ENCODE peak calls at places on chromosomes 1 and 21, in six cellular contexts. G is IMR-90, S is H9, R is mesendoderm, X is H1, Q is mesenchymal stem cell. H is an unnamed sample.

GRCh38 chr1:50420689-50421365 is 2.4 kb downstream of the DMRTA2 start:
- DNase-seq in X (peak), Q (no peak), G (no peak), S (peak), R (peak), H (peak)

GRCh38 chr21:24290151-24290833 is 1317.0 kb downstream of the MRPL39 start:
- DNase-seq in R (peak), X (no peak), S (no peak), Q (no peak), G (no peak), H (no peak)

GRCh38 chr1:115544131-115544530 is 97.6 kb upstream of the VANGL1 start:
- DNase-seq in G (peak), R (no peak), X (no peak), S (no peak), Q (peak), H (no peak)

GRCh38 chr1:19110266-19110927 is 99.7 kb downstream of the UBR4 start:
- DNase-seq in R (no peak), Q (no peak), S (no peak), G (no peak), X (no peak), H (no peak)

GRCh38 chr1:223411309-223411708 is 18.1 kb downstream of the CCDC185 start:
- DNase-seq in S (no peak), R (no peak), X (no peak), G (peak), Q (peak), H (no peak)

GRCh38 chr1:223512016-223512415 is 118.8 kb downstream of the CCDC185 start:
- DNase-seq in X (no peak), R (no peak), G (no peak), Q (no peak), S (no peak), H (no peak)

GRCh38 chr1:225467193-225468020 is 39.6 kb upstream of the LBR start:
- DNase-seq in Q (no peak), S (no peak), X (no peak), G (no peak), R (no peak), H (no peak)

GRCh38 chr1:170239445-170239844 is 93.7 kb downstream of the NTMT2 start:
- DNase-seq in Q (no peak), G (peak), X (no peak), R (no peak), S (no peak), H (no peak)

GRCh38 chr1:152517237-152517811 is 3.0 kb downstream of the CRCT1 start:
- DNase-seq in G (no peak), R (no peak), X (no peak), Q (no peak), S (no peak), H (no peak)

GRCh38 chr1:203522237-203522636 is 28.3 kb downstream of the OPTC start:
- DNase-seq in X (peak), G (no peak), Q (no peak), S (no peak), R (peak), H (peak)

GRCh38 chr1:43711049-43711448 is 3.7 kb downstream of the ST3GAL3 start:
- DNase-seq in R (no peak), G (peak), S (no peak), X (no peak), Q (peak), H (no peak)

GRCh38 chr1:43541721-43542401 is 11.2 kb downstream of the PTPRF start:
- DNase-seq in R (no peak), G (no peak), X (no peak), S (no peak), Q (no peak), H (no peak)

GRCh38 chr1:210385228-210385627 is 56.5 kb downstream of the HHAT start:
- DNase-seq in R (no peak), X (no peak), S (peak), Q (no peak), G (no peak), H (no peak)

GRCh38 chr1:46761740-46762139 is 37.1 kb upstream of the CYP4B1 start:
- DNase-seq in X (no peak), Q (no peak), G (no peak), R (no peak), S (no peak), H (no peak)

GRCh38 chr21:35095859-35096291 is 46.8 kb upstream of the RUNX1 start:
- DNase-seq in R (no peak), Q (no peak), S (no peak), X (no peak), G (peak), H (no peak)

GRCh38 chr1:6486433-6487011 is 4.9 kb downstream of the PLEKHG5 start:
- DNase-seq in R (peak), Q (peak), G (peak), S (peak), X (peak), H (peak)

GRCh38 chr1:203590559-203590958 is 36.1 kb upstream of the ATP2B4 start:
- DNase-seq in Q (peak), X (no peak), R (peak), S (no peak), G (peak), H (no peak)

GRCh38 chr1:60762176-60762575 is 320.2 kb upstream of the NFIA start:
- DNase-seq in G (peak), S (no peak), R (no peak), X (no peak), Q (no peak), H (no peak)

GRCh38 chr1:223611939-223612338 is 53.6 kb downstream of the CAPN8 start:
- DNase-seq in X (no peak), G (no peak), S (no peak), Q (no peak), R (no peak), H (no peak)

GRCh38 chr1:65084068-65084467 is 63.9 kb upstream of the AK4 start:
- DNase-seq in R (no peak), Q (no peak), G (no peak), S (no peak), X (no peak), H (no peak)

GRCh38 chr1:203327684-203328457 is 22.6 kb downstream of the BTG2 start:
- DNase-seq in R (peak), X (no peak), S (no peak), G (peak), Q (peak), H (peak)

GRCh38 chr1:184189361-184189760 is 137.8 kb downstream of the TSEN15 start:
- DNase-seq in Q (no peak), G (no peak), X (no peak), R (no peak), S (no peak), H (no peak)

GRCh38 chr1:36183309-36183856 is 27.4 kb downstream of the MAP7D1 start:
- DNase-seq in X (no peak), R (no peak), Q (no peak), S (no peak), G (no peak), H (no peak)

GRCh38 chr1:55893155-55893554 is 678.0 kb upstream of the USP24 start:
- DNase-seq in G (peak), R (peak), X (no peak), S (no peak), Q (peak), H (no peak)

GRCh38 chr1:47515390-47515789 is 77.5 kb downstream of the FOXD2 start:
- DNase-seq in Q (no peak), G (no peak), S (no peak), X (no peak), R (peak), H (no peak)

GRCh38 chr1:20786310-20787099 is 602 bp downstream of the HP1BP3 start:
- DNase-seq in Q (peak), X (peak), G (peak), R (peak), S (peak), H (peak)
- H3K23ac ChIP-seq in Q (peak), X (no peak), G (peak), R (peak), S (no peak), H (peak)

GRCh38 chr1:230494514-230494913 is 68.4 kb upstream of the PGBD5 start:
- DNase-seq in G (no peak), X (no peak), S (no peak), R (no peak), Q (no peak), H (no peak)

GRCh38 chr1:230494026-230494425 is 67.9 kb upstream of the PGBD5 start:
- DNase-seq in R (no peak), G (no peak), S (no peak), Q (no peak), X (no peak), H (no peak)

GRCh38 chr1:230495891-230496385 is 69.8 kb upstream of the PGBD5 start:
- DNase-seq in Q (no peak), S (no peak), X (no peak), G (no peak), R (no peak), H (no peak)

GRCh38 chr1:230495021-230495550 is 69.0 kb upstream of the PGBD5 start:
- DNase-seq in X (no peak), R (no peak), Q (no peak), G (no peak), S (no peak), H (no peak)

GRCh38 chr1:230493264-230493663 is 67.1 kb upstream of the PGBD5 start:
- DNase-seq in X (no peak), G (no peak), R (no peak), S (no peak), Q (no peak), H (no peak)
- H2BK15ac ChIP-seq in X (no peak), G (no peak), R (no peak), S (no peak), Q (no peak), H (no peak)

GRCh38 chr21:33825898-33826297 is 89.7 kb downstream of the ATP5PO start:
- DNase-seq in Q (peak), G (peak), X (no peak), S (no peak), R (no peak), H (no peak)
- H3K23ac ChIP-seq in Q (no peak), G (no peak), X (no peak), S (no peak), R (no peak), H (no peak)

GRCh38 chr1:160709715-160710114 is 1.9 kb downstream of the CD48 start:
- DNase-seq in Q (no peak), X (no peak), S (no peak), R (no peak), G (no peak), H (no peak)

GRCh38 chr1:160708118-160708517 is 3.5 kb downstream of the CD48 start:
- DNase-seq in Q (no peak), X (no peak), G (no peak), S (no peak), R (no peak), H (no peak)

GRCh38 chr1:160711528-160712311 is at the start of gene CD48:
- DNase-seq in X (no peak), S (no peak), G (no peak), R (no peak), Q (no peak), H (no peak)

GRCh38 chr1:160708821-160709220 is 2.8 kb downstream of the CD48 start:
- DNase-seq in Q (no peak), X (no peak), S (no peak), G (no peak), R (no peak), H (no peak)

GRCh38 chr1:160710531-160711252 is 930 bp downstream of the CD48 start:
- DNase-seq in R (no peak), G (no peak), S (no peak), Q (no peak), X (no peak), H (no peak)
- H2BK15ac ChIP-seq in R (no peak), G (no peak), S (no peak), Q (no peak), X (no peak), H (no peak)

GRCh38 chr1:45380125-45380524 is 39.9 kb upstream of the MUTYH start:
- DNase-seq in Q (no peak), X (no peak), S (no peak), G (no peak), R (no peak), H (no peak)

GRCh38 chr1:45375104-45376090 is 35.2 kb upstream of the MUTYH start:
- DNase-seq in G (no peak), S (no peak), Q (no peak), X (no peak), R (no peak), H (no peak)

GRCh38 chr1:45386219-45386618 is 46.0 kb upstream of the MUTYH start:
- DNase-seq in S (no peak), G (no peak), X (no peak), R (no peak), Q (no peak), H (no peak)

GRCh38 chr1:45378184-45378583 is 37.9 kb upstream of the MUTYH start:
- DNase-seq in R (no peak), S (no peak), X (no peak), Q (no peak), G (no peak), H (no peak)

DNA sequence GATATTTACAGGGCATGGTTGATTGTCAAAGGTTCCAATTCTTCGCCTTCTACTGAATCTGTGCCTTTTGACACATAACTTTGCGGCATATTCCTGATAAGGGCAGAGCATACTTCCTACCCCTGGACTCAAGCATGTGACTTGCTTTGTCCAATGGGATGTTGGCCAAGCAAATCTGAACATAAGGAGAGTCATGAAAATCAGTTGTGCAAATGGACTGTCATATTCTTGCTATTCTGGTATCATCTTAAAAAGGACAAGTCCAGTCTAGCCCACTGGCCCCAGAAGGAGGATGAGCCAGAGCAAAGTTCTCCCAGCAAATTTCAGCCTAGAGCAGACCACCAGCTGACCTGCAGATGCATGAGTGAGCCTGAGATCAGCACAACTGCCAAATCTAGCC is 41.0 kb upstream of the MUTYH start:
- DNase-seq in S (no peak), X (no peak), G (no peak), Q (no peak), R (no peak), H (no peak)
- H3K23ac ChIP-seq in S (no peak), X (no peak), G (no peak), Q (no peak), R (no peak), H (no peak)

DNA sequence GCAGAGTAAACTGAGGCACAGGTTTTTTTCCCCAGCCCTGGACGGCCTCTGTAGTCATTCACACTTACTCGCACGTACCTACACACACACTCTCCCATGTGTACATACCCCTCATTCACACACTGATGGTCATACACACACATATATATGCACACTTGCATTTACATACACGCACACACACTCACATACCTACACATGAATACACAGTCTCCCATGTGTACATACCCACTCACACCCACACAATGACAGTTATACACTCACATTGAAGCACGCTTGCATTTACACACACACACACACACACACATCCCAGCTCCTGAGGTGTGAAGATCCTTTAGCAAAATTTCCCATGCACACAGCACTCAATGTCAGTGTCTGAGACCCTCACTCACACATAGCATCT is 766 bp upstream of the FAM131C start:
- DNase-seq in X (no peak), G (no peak), Q (no peak), S (no peak), R (no peak), H (no peak)
- H2BK15ac ChIP-seq in X (peak), G (peak), Q (no peak), S (no peak), R (no peak), H (no peak)

GRCh38 chr1:228143480-228144212 is 3.6 kb downstream of the GUK1 start:
- DNase-seq in R (no peak), G (no peak), Q (no peak), S (no peak), X (no peak), H (no peak)
- H3K23ac ChIP-seq in R (no peak), G (no peak), Q (no peak), S (no peak), X (no peak), H (peak)